ENCODE peak calls at places on chromosomes 7 and 10, in eight cellular contexts. One of them, this sample, is unnamed.

GRCh38 chr10:96280859-96281258 is 9.5 kb upstream of the BLNK start:
- DNase-seq in GM06990: no peak
- DNase-seq in tibial artery: no peak
- DNase-seq in OCI-LY7: no peak
- DNase-seq in IMR-90: no peak
- DNase-seq in fibroblast of pulmonary artery: no peak
- DNase-seq in GM23338: no peak
- DNase-seq in AG09319: no peak
- DNase-seq in this sample: no peak

GRCh38 chr10:93495654-93496321 is 624 bp upstream of the CEP55 start:
- DNase-seq in GM06990: no peak
- DNase-seq in tibial artery: no peak
- DNase-seq in OCI-LY7: peak; percentile 19
- DNase-seq in IMR-90: no peak
- DNase-seq in fibroblast of pulmonary artery: no peak
- DNase-seq in GM23338: peak; percentile 17
- DNase-seq in AG09319: no peak
- DNase-seq in this sample: no peak

GRCh38 chr10:99782447-99783286 is at the start of gene ABCC2:
- DNase-seq in GM06990: no peak
- DNase-seq in tibial artery: no peak
- DNase-seq in OCI-LY7: no peak
- DNase-seq in IMR-90: no peak
- DNase-seq in fibroblast of pulmonary artery: no peak
- DNase-seq in GM23338: no peak
- DNase-seq in AG09319: no peak
- DNase-seq in this sample: no peak

GRCh38 chr10:35409094-35409582 is 72.8 kb downstream of the CCNY start:
- DNase-seq in GM06990: no peak
- DNase-seq in tibial artery: peak; percentile 29
- DNase-seq in OCI-LY7: no peak
- DNase-seq in IMR-90: peak; percentile 90
- DNase-seq in fibroblast of pulmonary artery: peak; percentile 82
- DNase-seq in GM23338: no peak
- DNase-seq in AG09319: no peak
- DNase-seq in this sample: no peak

GRCh38 chr10:113704637-113705343 is 25.1 kb downstream of the CASP7 start:
- DNase-seq in GM06990: no peak
- DNase-seq in tibial artery: no peak
- DNase-seq in OCI-LY7: peak; percentile 54
- DNase-seq in IMR-90: peak; percentile 60
- DNase-seq in fibroblast of pulmonary artery: peak; percentile 69
- DNase-seq in GM23338: peak; percentile 72
- DNase-seq in AG09319: no peak
- DNase-seq in this sample: peak; percentile 25

GRCh38 chr7:147419001-147419400 is 1171.6 kb upstream of the C7orf33 start:
- DNase-seq in GM06990: no peak
- DNase-seq in tibial artery: no peak
- DNase-seq in OCI-LY7: no peak
- DNase-seq in IMR-90: peak; percentile 19
- DNase-seq in fibroblast of pulmonary artery: no peak
- DNase-seq in GM23338: no peak
- DNase-seq in AG09319: no peak
- DNase-seq in this sample: no peak

GRCh38 chr7:107312418-107312817 is 143.6 kb downstream of the HBP1 start:
- DNase-seq in GM06990: no peak
- DNase-seq in tibial artery: no peak
- DNase-seq in OCI-LY7: no peak
- DNase-seq in IMR-90: peak; percentile 76
- DNase-seq in fibroblast of pulmonary artery: peak; percentile 12
- DNase-seq in GM23338: no peak
- DNase-seq in AG09319: no peak
- DNase-seq in this sample: no peak

GRCh38 chr7:29140873-29141468 is 5.4 kb downstream of the CPVL start:
- DNase-seq in GM06990: no peak
- DNase-seq in tibial artery: peak; percentile 40
- DNase-seq in OCI-LY7: no peak
- DNase-seq in IMR-90: no peak
- DNase-seq in fibroblast of pulmonary artery: no peak
- DNase-seq in GM23338: no peak
- DNase-seq in AG09319: no peak
- DNase-seq in this sample: no peak

GRCh38 chr10:43229208-43230061 is 37.4 kb downstream of the RASGEF1A start:
- DNase-seq in GM06990: no peak
- DNase-seq in tibial artery: peak; percentile 13
- DNase-seq in OCI-LY7: no peak
- DNase-seq in IMR-90: no peak
- DNase-seq in fibroblast of pulmonary artery: no peak
- DNase-seq in GM23338: peak; percentile 78
- DNase-seq in AG09319: no peak
- DNase-seq in this sample: no peak

DNA sequence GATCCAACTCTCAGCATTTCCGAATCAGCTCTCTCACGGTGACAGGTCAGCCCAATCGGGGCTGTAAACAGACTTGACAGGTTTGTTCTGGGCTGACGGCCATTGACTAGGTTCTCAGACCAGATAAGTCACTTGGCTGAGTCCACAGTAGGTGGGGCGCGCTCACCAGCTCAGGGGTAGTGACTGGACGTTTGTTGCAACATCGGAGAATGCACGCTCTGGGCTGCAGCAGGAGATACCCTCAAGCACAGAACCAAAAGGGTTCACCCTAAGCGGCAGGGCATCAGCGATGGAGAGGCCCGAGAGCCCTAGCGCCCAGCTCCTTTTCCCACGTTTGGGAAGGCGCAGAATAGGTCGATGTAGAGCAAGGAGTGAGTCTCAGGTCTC is 1.8 kb downstream of the KLLN start:
- DNase-seq in GM06990: no peak
- DNase-seq in tibial artery: peak; percentile 82
- DNase-seq in OCI-LY7: peak; percentile 82
- DNase-seq in IMR-90: peak; percentile 89
- DNase-seq in fibroblast of pulmonary artery: peak; percentile 92
- DNase-seq in GM23338: peak; percentile 63
- DNase-seq in AG09319: peak; percentile 62
- DNase-seq in this sample: peak; percentile 59
- TF ChIP-seq CTCF in GM06990: peak; percentile 35
- TF ChIP-seq CTCF in tibial artery: peak; percentile 12
- TF ChIP-seq CTCF in OCI-LY7: no peak
- TF ChIP-seq CTCF in IMR-90: peak; percentile 45
- TF ChIP-seq CTCF in fibroblast of pulmonary artery: no peak
- TF ChIP-seq CTCF in GM23338: peak; percentile 49
- TF ChIP-seq CTCF in AG09319: peak; percentile 33
- TF ChIP-seq CTCF in this sample: peak; percentile 47

GRCh38 chr10:29241925-29242324 is 46.9 kb upstream of the LYZL1 start:
- DNase-seq in GM06990: no peak
- DNase-seq in tibial artery: no peak
- DNase-seq in OCI-LY7: no peak
- DNase-seq in IMR-90: no peak
- DNase-seq in fibroblast of pulmonary artery: no peak
- DNase-seq in GM23338: no peak
- DNase-seq in AG09319: no peak
- DNase-seq in this sample: no peak

GRCh38 chr10:29238531-29239080 is 50.3 kb upstream of the LYZL1 start:
- DNase-seq in GM06990: no peak
- DNase-seq in tibial artery: no peak
- DNase-seq in OCI-LY7: no peak
- DNase-seq in IMR-90: no peak
- DNase-seq in fibroblast of pulmonary artery: no peak
- DNase-seq in GM23338: no peak
- DNase-seq in AG09319: no peak
- DNase-seq in this sample: no peak

GRCh38 chr10:29237786-29238185 is 51.1 kb upstream of the LYZL1 start:
- DNase-seq in GM06990: no peak
- DNase-seq in tibial artery: no peak
- DNase-seq in OCI-LY7: no peak
- DNase-seq in IMR-90: no peak
- DNase-seq in fibroblast of pulmonary artery: no peak
- DNase-seq in GM23338: no peak
- DNase-seq in AG09319: no peak
- DNase-seq in this sample: no peak

GRCh38 chr10:29240991-29241660 is 47.7 kb upstream of the LYZL1 start:
- DNase-seq in GM06990: no peak
- DNase-seq in tibial artery: no peak
- DNase-seq in OCI-LY7: no peak
- DNase-seq in IMR-90: no peak
- DNase-seq in fibroblast of pulmonary artery: no peak
- DNase-seq in GM23338: no peak
- DNase-seq in AG09319: no peak
- DNase-seq in this sample: no peak

DNA sequence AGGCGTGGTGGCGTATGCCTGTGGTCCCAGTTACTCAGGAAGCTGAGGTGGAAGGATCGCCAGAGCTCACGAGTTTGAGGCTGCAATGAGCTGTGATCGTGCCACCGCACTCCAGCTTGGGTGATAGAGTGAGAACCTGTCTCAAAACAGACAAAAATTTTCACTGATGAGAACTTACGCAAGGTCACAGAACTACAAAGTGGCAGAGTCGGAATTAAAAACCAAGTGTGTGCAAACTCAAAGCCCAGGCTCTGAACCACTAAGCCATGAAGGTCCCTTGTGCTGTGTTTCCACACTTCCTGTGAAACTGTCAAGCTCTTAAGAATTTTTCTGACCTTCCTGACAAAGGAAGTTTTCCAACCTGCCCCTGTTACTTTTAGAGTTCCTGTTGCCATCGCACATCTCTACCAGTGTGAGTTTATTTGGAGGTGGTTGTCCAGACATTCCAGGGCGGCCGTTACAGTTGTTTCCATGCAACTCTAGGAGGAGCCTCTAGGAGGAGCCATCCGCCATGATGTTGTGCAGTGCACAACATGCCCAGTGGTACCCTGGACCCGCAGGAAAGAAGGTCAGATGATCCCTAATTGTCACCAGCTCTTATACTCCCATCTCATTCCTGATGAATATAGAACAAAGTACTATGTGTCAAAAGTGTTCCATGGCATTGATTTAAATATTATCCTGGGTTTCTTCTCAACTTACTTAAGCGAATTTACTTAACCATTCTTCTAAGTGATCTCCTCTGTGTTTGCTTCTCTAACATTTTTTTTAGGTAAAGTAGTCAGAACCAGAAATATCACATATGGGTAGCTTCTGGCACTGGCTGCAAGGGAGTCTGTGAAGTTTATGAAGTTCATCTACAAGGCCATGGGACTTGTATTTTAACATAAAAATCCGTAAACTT is 49.0 kb upstream of the LYZL1 start:
- DNase-seq in GM06990: no peak
- DNase-seq in tibial artery: no peak
- DNase-seq in OCI-LY7: peak; percentile 3
- DNase-seq in IMR-90: no peak
- DNase-seq in fibroblast of pulmonary artery: peak; percentile 26
- DNase-seq in GM23338: peak; percentile 83
- DNase-seq in AG09319: no peak
- DNase-seq in this sample: peak; percentile 45
- TF ChIP-seq CTCF in GM06990: peak; percentile 76
- TF ChIP-seq CTCF in tibial artery: no peak
- TF ChIP-seq CTCF in OCI-LY7: peak; percentile 71
- TF ChIP-seq CTCF in IMR-90: peak; percentile 44
- TF ChIP-seq CTCF in fibroblast of pulmonary artery: peak; percentile 66
- TF ChIP-seq CTCF in GM23338: peak; percentile 86
- TF ChIP-seq CTCF in AG09319: peak; percentile 18
- TF ChIP-seq CTCF in this sample: peak; percentile 69

GRCh38 chr10:69958232-69958902 is 94.3 kb upstream of the MACROH2A2 start:
- DNase-seq in GM06990: no peak
- DNase-seq in tibial artery: no peak
- DNase-seq in OCI-LY7: peak; percentile 78
- DNase-seq in IMR-90: peak; percentile 53
- DNase-seq in fibroblast of pulmonary artery: peak; percentile 69
- DNase-seq in GM23338: peak; percentile 79
- DNase-seq in AG09319: no peak
- DNase-seq in this sample: peak; percentile 80
- TF ChIP-seq CTCF in GM06990: peak; percentile 88
- TF ChIP-seq CTCF in tibial artery: peak; percentile 69
- TF ChIP-seq CTCF in OCI-LY7: peak; percentile 92
- TF ChIP-seq CTCF in IMR-90: peak; percentile 68
- TF ChIP-seq CTCF in fibroblast of pulmonary artery: peak; percentile 99
- TF ChIP-seq CTCF in GM23338: peak; percentile 96
- TF ChIP-seq CTCF in AG09319: peak; percentile 93
- TF ChIP-seq CTCF in this sample: peak; percentile 85

GRCh38 chr7:87875151-87876039 is 765 bp downstream of the SLC25A40 start:
- DNase-seq in GM06990: no peak
- DNase-seq in tibial artery: no peak
- DNase-seq in OCI-LY7: peak; percentile 49
- DNase-seq in IMR-90: peak; percentile 2
- DNase-seq in fibroblast of pulmonary artery: no peak
- DNase-seq in GM23338: peak; percentile 59
- DNase-seq in AG09319: no peak
- DNase-seq in this sample: peak; percentile 26
- TF ChIP-seq CTCF in GM06990: no peak
- TF ChIP-seq CTCF in tibial artery: no peak
- TF ChIP-seq CTCF in OCI-LY7: peak; percentile 20
- TF ChIP-seq CTCF in IMR-90: no peak
- TF ChIP-seq CTCF in fibroblast of pulmonary artery: no peak
- TF ChIP-seq CTCF in GM23338: no peak
- TF ChIP-seq CTCF in AG09319: no peak
- TF ChIP-seq CTCF in this sample: no peak

GRCh38 chr7:31648288-31648687 is 38.7 kb upstream of the PPP1R17 start:
- DNase-seq in GM06990: no peak
- DNase-seq in tibial artery: no peak
- DNase-seq in OCI-LY7: no peak
- DNase-seq in IMR-90: peak; percentile 1
- DNase-seq in fibroblast of pulmonary artery: peak; percentile 7
- DNase-seq in GM23338: peak; percentile 49
- DNase-seq in AG09319: no peak
- DNase-seq in this sample: no peak
- TF ChIP-seq CTCF in GM06990: no peak
- TF ChIP-seq CTCF in tibial artery: no peak
- TF ChIP-seq CTCF in OCI-LY7: peak; percentile 49
- TF ChIP-seq CTCF in IMR-90: peak; percentile 27
- TF ChIP-seq CTCF in fibroblast of pulmonary artery: peak; percentile 23
- TF ChIP-seq CTCF in GM23338: peak; percentile 53
- TF ChIP-seq CTCF in AG09319: no peak
- TF ChIP-seq CTCF in this sample: peak; percentile 12

GRCh38 chr10:44513592-44513991 is 128.7 kb upstream of the CXCL12 start:
- DNase-seq in GM06990: no peak
- DNase-seq in tibial artery: no peak
- DNase-seq in OCI-LY7: no peak
- DNase-seq in IMR-90: peak; percentile 18
- DNase-seq in fibroblast of pulmonary artery: peak; percentile 69
- DNase-seq in GM23338: no peak
- DNase-seq in AG09319: peak; percentile 50
- DNase-seq in this sample: no peak
- TF ChIP-seq CTCF in GM06990: no peak
- TF ChIP-seq CTCF in tibial artery: no peak
- TF ChIP-seq CTCF in OCI-LY7: no peak
- TF ChIP-seq CTCF in IMR-90: no peak
- TF ChIP-seq CTCF in fibroblast of pulmonary artery: peak; percentile 42
- TF ChIP-seq CTCF in GM23338: peak; percentile 33
- TF ChIP-seq CTCF in AG09319: peak; percentile 42
- TF ChIP-seq CTCF in this sample: no peak

GRCh38 chr7:44120395-44120794 is 3.0 kb downstream of the POLD2 start:
- DNase-seq in GM06990: no peak
- DNase-seq in tibial artery: no peak
- DNase-seq in OCI-LY7: no peak
- DNase-seq in IMR-90: no peak
- DNase-seq in fibroblast of pulmonary artery: no peak
- DNase-seq in GM23338: no peak
- DNase-seq in AG09319: no peak
- DNase-seq in this sample: no peak
- TF ChIP-seq CTCF in GM06990: no peak
- TF ChIP-seq CTCF in tibial artery: no peak
- TF ChIP-seq CTCF in OCI-LY7: no peak
- TF ChIP-seq CTCF in IMR-90: no peak
- TF ChIP-seq CTCF in fibroblast of pulmonary artery: no peak
- TF ChIP-seq CTCF in GM23338: no peak
- TF ChIP-seq CTCF in AG09319: no peak
- TF ChIP-seq CTCF in this sample: no peak